ENCODE peak calls at places on chromosome X, in four cellular contexts. One of them, this sample, is unnamed.

GRCh38 chrX:74465424-74465823 is 44.1 kb downstream of the SLC16A2 start:
- DNase-seq in H1: no peak
- DNase-seq in endothelial cell of umbilical vein: no peak
- DNase-seq in A673: peak; percentile 13
- DNase-seq in this sample: no peak

GRCh38 chrX:140431521-140431920 is 73.3 kb downstream of the SOX3 start:
- DNase-seq in H1: no peak
- DNase-seq in endothelial cell of umbilical vein: no peak
- DNase-seq in A673: no peak
- DNase-seq in this sample: no peak

GRCh38 chrX:49029876-49030275 is 13.3 kb downstream of the TFE3 start:
- DNase-seq in H1: no peak
- DNase-seq in endothelial cell of umbilical vein: no peak
- DNase-seq in A673: no peak
- DNase-seq in this sample: no peak

GRCh38 chrX:7253565-7253964 is 105.6 kb upstream of the PUDP start:
- DNase-seq in H1: no peak
- DNase-seq in endothelial cell of umbilical vein: no peak
- DNase-seq in A673: no peak
- DNase-seq in this sample: no peak

GRCh38 chrX:138127314-138127713 is 561.4 kb downstream of the ZIC3 start:
- DNase-seq in H1: no peak
- DNase-seq in endothelial cell of umbilical vein: no peak
- DNase-seq in A673: peak; percentile 14
- DNase-seq in this sample: no peak

GRCh38 chrX:113548308-113549015 is 707.8 kb upstream of the AMOT start:
- DNase-seq in H1: peak; percentile 46
- DNase-seq in endothelial cell of umbilical vein: no peak
- DNase-seq in A673: no peak
- DNase-seq in this sample: peak; percentile 89

GRCh38 chrX:13084611-13085010 is 40.2 kb upstream of the FAM9C start:
- DNase-seq in H1: no peak
- DNase-seq in endothelial cell of umbilical vein: peak; percentile 32
- DNase-seq in A673: no peak
- DNase-seq in this sample: no peak

GRCh38 chrX:48035891-48036290 is 29.1 kb downstream of the SPACA5 start:
- DNase-seq in H1: no peak
- DNase-seq in endothelial cell of umbilical vein: peak; percentile 47
- DNase-seq in A673: no peak
- DNase-seq in this sample: no peak

GRCh38 chrX:41238543-41238942 is 95.4 kb upstream of the DDX3X start:
- DNase-seq in H1: no peak
- DNase-seq in endothelial cell of umbilical vein: peak; percentile 78
- DNase-seq in A673: peak; percentile 15
- DNase-seq in this sample: no peak

GRCh38 chrX:73851014-73852009 is 288.3 kb downstream of the CHIC1 start:
- DNase-seq in H1: no peak
- DNase-seq in endothelial cell of umbilical vein: no peak
- DNase-seq in A673: peak; percentile 94
- DNase-seq in this sample: no peak

GRCh38 chrX:78708830-78709229 is 38.7 kb upstream of the LPAR4 start:
- DNase-seq in H1: no peak
- DNase-seq in endothelial cell of umbilical vein: no peak
- DNase-seq in A673: no peak
- DNase-seq in this sample: no peak

GRCh38 chrX:70046978-70047377 is 2.8 kb downstream of the AWAT2 start:
- DNase-seq in H1: no peak
- DNase-seq in endothelial cell of umbilical vein: peak; percentile 48
- DNase-seq in A673: no peak
- DNase-seq in this sample: no peak

GRCh38 chrX:113514906-113515305 is 674.3 kb upstream of the AMOT start:
- DNase-seq in H1: no peak
- DNase-seq in endothelial cell of umbilical vein: no peak
- DNase-seq in A673: no peak
- DNase-seq in this sample: no peak

GRCh38 chrX:147838465-147839131 is 73.1 kb upstream of the FMR1 start:
- DNase-seq in H1: no peak
- DNase-seq in endothelial cell of umbilical vein: no peak
- DNase-seq in A673: peak; percentile 9
- DNase-seq in this sample: peak; percentile 9
- TF ChIP-seq CTCF in H1: peak; percentile 28
- TF ChIP-seq CTCF in endothelial cell of umbilical vein: no peak
- TF ChIP-seq CTCF in A673: peak; percentile 48
- TF ChIP-seq CTCF in this sample: peak; percentile 66

DNA sequence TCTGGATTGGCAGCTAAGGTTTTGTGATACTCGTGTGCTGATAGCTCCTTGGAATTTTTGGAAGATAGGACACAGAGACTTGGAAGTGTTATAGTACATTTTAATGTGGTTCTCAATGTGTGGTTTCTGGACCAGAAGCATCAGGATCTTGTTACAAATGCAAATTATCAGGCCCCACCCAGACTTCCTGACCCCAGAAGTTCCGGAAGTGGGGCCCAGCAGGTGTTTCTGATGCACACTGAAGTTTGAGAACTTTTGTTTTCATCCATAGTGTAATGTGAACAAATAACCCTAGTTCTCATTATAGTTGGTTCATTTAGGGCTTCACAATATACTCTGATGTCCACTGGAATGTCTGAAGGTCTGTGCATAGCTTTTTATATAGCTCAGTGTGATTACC is 49.6 kb downstream of the LAMP2 start:
- DNase-seq in H1: no peak
- DNase-seq in endothelial cell of umbilical vein: no peak
- DNase-seq in A673: peak; percentile 35
- DNase-seq in this sample: no peak
- TF ChIP-seq EZH2 in H1: no peak
- TF ChIP-seq EZH2 in endothelial cell of umbilical vein: no peak
- TF ChIP-seq EZH2 in A673: no peak
- TF ChIP-seq EZH2 in this sample: no peak

DNA sequence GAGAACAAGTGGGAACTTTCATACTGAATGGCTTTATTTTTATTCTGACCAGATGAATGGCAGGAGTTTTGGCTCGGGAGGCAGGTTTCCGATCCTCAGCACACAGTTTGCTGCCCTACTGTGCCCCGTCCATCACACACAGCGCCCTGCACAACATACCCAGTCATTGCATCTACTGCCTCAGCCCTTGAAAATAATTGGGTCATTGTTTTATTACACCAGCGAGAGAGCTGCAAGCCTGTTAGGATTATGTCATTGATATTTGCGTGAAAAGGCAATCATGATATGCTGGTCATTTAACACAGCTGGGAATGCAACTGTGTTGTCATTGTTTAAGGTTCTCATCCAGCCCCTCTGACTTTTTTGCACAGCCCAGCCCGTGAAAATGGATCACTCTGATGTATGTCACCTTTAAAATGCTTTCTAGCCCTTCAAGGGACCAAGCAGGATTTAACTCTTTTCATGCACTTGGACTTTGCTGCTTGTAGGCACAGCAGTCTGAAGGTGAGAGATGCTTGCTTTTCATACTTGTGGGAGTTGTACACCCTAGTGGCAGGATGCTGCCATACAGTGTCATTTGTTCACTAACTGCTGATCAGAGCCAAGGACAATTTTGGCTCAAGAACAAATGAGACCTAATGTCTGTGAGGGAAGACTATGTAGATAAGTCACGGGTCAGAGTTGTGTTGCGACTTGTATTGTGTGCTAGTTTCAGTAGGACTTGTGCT is 62.3 kb downstream of the RTL9 start:
- DNase-seq in H1: no peak
- DNase-seq in endothelial cell of umbilical vein: no peak
- DNase-seq in A673: peak; percentile 27
- DNase-seq in this sample: no peak
- TF ChIP-seq CTCF in H1: peak; percentile 36
- TF ChIP-seq CTCF in endothelial cell of umbilical vein: no peak
- TF ChIP-seq CTCF in A673: peak; percentile 44
- TF ChIP-seq CTCF in this sample: peak; percentile 36

GRCh38 chrX:102727761-102728160 is 7.2 kb downstream of the GPRASP3 start:
- DNase-seq in H1: no peak
- DNase-seq in endothelial cell of umbilical vein: no peak
- DNase-seq in A673: no peak
- DNase-seq in this sample: no peak
- TF ChIP-seq EZH2 in H1: no peak
- TF ChIP-seq EZH2 in endothelial cell of umbilical vein: no peak
- TF ChIP-seq EZH2 in A673: no peak
- TF ChIP-seq EZH2 in this sample: no peak

DNA sequence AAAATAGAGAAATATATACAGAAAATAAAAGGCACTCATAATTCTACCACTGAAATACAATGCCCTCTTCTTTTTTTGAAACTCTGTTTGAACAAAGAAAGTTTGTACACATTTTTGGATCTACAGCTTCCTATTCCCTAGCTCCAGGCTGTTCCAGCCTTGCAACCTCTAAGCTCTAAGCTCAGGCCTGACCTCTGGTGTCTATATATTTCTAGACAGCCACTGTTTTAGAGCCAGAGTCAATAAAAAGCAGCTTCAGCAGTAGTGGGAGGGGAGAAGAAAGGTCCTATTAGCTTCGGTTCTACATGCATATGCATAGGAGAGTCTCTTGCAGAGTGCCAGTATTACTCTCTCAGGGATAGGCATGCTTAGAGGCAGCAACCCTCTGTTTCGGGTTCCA is 39.7 kb downstream of the CLDN2 start:
- DNase-seq in H1: no peak
- DNase-seq in endothelial cell of umbilical vein: peak; percentile 30
- DNase-seq in A673: peak; percentile 31
- DNase-seq in this sample: peak; percentile 47
- TF ChIP-seq CTCF in H1: peak; percentile 25
- TF ChIP-seq CTCF in endothelial cell of umbilical vein: peak; percentile 12
- TF ChIP-seq CTCF in A673: peak; percentile 26
- TF ChIP-seq CTCF in this sample: peak; percentile 48

DNA sequence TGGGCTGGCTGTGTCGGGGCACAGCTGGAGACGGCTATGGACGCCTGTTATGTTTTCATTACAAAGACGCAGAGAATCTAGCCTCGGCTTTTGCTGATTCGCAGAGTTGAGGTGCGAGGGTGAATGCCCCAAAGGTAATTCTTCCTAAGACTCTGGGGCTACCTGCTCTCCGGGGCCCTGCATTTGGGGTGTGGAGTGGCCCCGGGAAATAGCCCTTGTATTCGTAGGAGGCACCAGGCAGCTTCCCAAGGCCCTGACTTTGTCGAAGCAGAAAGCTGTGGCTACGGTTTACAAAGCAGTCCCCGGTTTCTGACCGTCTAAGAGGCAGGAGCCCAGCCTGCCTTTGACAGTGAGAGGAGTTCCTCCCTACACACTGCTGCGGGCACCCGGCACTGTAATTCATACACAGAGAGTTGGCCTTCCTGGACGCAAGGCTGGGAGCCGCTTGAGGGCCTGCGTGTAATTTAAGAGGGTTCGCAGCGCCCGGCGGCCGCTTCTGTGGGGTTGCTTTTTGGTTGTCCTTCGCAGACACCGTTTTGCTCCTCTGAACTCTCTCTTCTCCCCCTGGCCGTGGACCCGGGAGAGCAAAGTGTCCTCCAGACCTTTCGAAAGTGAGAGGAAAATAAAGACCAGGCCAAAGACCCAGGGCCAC is 1.9 kb downstream of the SHOX start:
- DNase-seq in H1: peak; percentile 50
- DNase-seq in endothelial cell of umbilical vein: no peak
- DNase-seq in A673: no peak
- DNase-seq in this sample: peak; percentile 59
- TF ChIP-seq EZH2 in H1: no peak
- TF ChIP-seq EZH2 in endothelial cell of umbilical vein: no peak
- TF ChIP-seq EZH2 in A673: no peak
- TF ChIP-seq EZH2 in this sample: peak; percentile 95

GRCh38 chrX:56563231-56564116 is at the start of gene UBQLN2:
- DNase-seq in H1: peak; percentile 64
- DNase-seq in endothelial cell of umbilical vein: peak; percentile 84
- DNase-seq in A673: peak; percentile 84
- DNase-seq in this sample: peak; percentile 80
- TF ChIP-seq CTCF in H1: no peak
- TF ChIP-seq CTCF in endothelial cell of umbilical vein: no peak
- TF ChIP-seq CTCF in A673: peak; percentile 43
- TF ChIP-seq CTCF in this sample: no peak

GRCh38 chrX:107507093-107507743 is 57.8 kb downstream of the FRMPD3 start:
- DNase-seq in H1: no peak
- DNase-seq in endothelial cell of umbilical vein: no peak
- DNase-seq in A673: no peak
- DNase-seq in this sample: no peak
- TF ChIP-seq EZH2 in H1: peak; percentile 43
- TF ChIP-seq EZH2 in endothelial cell of umbilical vein: peak; percentile 19
- TF ChIP-seq EZH2 in A673: no peak
- TF ChIP-seq EZH2 in this sample: peak; percentile 65

DNA sequence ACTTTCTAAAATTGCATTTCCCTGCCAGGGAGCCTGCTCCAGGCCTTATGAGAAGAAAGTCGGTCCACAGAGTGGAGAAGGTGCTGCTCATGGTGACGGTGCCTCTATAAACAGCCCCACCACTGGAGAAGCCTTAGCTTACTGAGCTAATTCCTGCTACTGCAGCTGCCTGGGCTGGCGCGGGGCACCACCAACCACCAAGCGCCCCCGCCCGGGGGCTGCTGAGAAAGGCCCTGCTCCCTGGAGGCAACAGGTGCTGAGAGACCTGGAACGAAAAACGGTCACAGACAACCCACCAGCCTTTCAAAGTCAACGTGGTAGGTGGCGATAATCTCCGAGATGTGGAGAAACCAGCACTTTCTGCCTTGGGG is 2.9 kb downstream of the HCFC1 start:
- DNase-seq in H1: no peak
- DNase-seq in endothelial cell of umbilical vein: no peak
- DNase-seq in A673: peak; percentile 42
- DNase-seq in this sample: peak; percentile 52
- TF ChIP-seq CTCF in H1: no peak
- TF ChIP-seq CTCF in endothelial cell of umbilical vein: peak; percentile 9
- TF ChIP-seq CTCF in A673: peak; percentile 17
- TF ChIP-seq CTCF in this sample: no peak

DNA sequence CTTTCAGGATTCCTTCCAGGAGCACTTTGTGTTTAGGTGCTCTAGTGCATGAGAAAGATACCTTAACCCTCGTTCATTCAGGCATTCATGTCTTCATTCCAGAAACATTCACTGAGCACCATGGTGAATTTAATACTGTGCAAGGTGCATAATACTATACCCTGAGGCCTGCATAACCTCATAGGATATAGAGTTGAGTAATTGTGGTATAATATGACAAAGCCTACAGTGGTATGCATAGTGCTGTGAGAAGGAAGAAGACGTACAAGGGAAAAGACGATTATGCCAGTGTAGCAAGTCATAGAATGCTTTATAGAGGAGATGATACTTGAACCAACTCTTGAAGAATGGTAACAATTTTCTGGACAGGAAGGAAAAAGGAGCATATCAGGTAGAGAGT is 34.3 kb downstream of the MTM1 start:
- DNase-seq in H1: no peak
- DNase-seq in endothelial cell of umbilical vein: no peak
- DNase-seq in A673: no peak
- DNase-seq in this sample: no peak
- TF ChIP-seq EZH2 in H1: no peak
- TF ChIP-seq EZH2 in endothelial cell of umbilical vein: no peak
- TF ChIP-seq EZH2 in A673: no peak
- TF ChIP-seq EZH2 in this sample: no peak